ENCODE peak calls at places on chromosomes 5 and 9, in nine cellular contexts. T is HTR-8/SVneo, K is tibial artery, I is GM20000, W is ascending aorta, B is GM23248, N is colonic mucosa, J is neural crest cell, X is left lung. O is an unnamed sample.

GRCh38 chr9:92808726-92809451 is 44.3 kb upstream of the BICD2 start:
- DNase-seq in X (peak), I (peak), K (peak), J (peak), N (peak), W (peak), T (peak), B (peak), O (no peak)

GRCh38 chr5:54905942-54906537 is 79.4 kb downstream of the ESM1 start:
- DNase-seq in N (peak), T (peak), J (peak), W (peak), B (peak), X (peak), K (peak), I (no peak), O (no peak)

GRCh38 chr5:52692039-52692438 is 95.7 kb upstream of the ITGA1 start:
- DNase-seq in N (no peak), J (no peak), W (no peak), K (no peak), T (peak), I (no peak), X (no peak), B (peak), O (no peak)

GRCh38 chr5:61342066-61342465 is 10.0 kb downstream of the ZSWIM6 start:
- DNase-seq in N (no peak), B (peak), X (no peak), I (no peak), W (no peak), J (no peak), K (no peak), T (no peak), O (no peak)

GRCh38 chr9:77384406-77384805 is 207.1 kb downstream of the VPS13A start:
- DNase-seq in N (no peak), T (peak), B (peak), X (no peak), K (no peak), J (no peak), W (no peak), I (no peak), O (no peak)

GRCh38 chr9:129962889-129963703 is 79.9 kb downstream of the FNBP1 start:
- DNase-seq in I (peak), N (peak), X (peak), W (peak), T (peak), J (no peak), B (peak), K (peak), O (no peak)

GRCh38 chr5:160792281-160792680 is 59.7 kb downstream of the ATP10B start:
- DNase-seq in B (no peak), X (no peak), I (no peak), K (no peak), N (no peak), T (no peak), W (no peak), J (no peak), O (no peak)

GRCh38 chr5:43573058-43573457 is 16.2 kb upstream of the PAIP1 start:
- DNase-seq in I (no peak), T (no peak), B (peak), X (no peak), N (no peak), W (no peak), J (no peak), K (no peak), O (no peak)

GRCh38 chr5:168219515-168220410 is 71.7 kb upstream of the WWC1 start:
- DNase-seq in T (peak), B (peak), I (peak), J (peak), X (no peak), K (no peak), N (peak), W (peak), O (no peak)

O was measured in cerebellar nuclear complex.